ENCODE peak calls at places on chromosomes 5 and 9, in five cellular contexts. One of them, this sample, is unnamed.

GRCh38 chr5:139638090-139638735 is 9.9 kb upstream of the CXXC5 start:
- DNase-seq in GM12864: no peak
- DNase-seq in GM23338: peak
- DNase-seq in cardiac fibroblast: peak
- DNase-seq in neural progenitor cell: peak
- DNase-seq in this sample: peak

GRCh38 chr5:40171971-40172370 is 507.7 kb upstream of the PTGER4 start:
- DNase-seq in GM12864: no peak
- DNase-seq in GM23338: no peak
- DNase-seq in cardiac fibroblast: peak
- DNase-seq in neural progenitor cell: no peak
- DNase-seq in this sample: no peak

GRCh38 chr5:158695595-158696330 is 404.0 kb downstream of the EBF1 start:
- DNase-seq in GM12864: peak
- DNase-seq in GM23338: peak
- DNase-seq in cardiac fibroblast: peak
- DNase-seq in neural progenitor cell: peak
- DNase-seq in this sample: peak

GRCh38 chr5:154614595-154614994 is 136.6 kb upstream of the HAND1 start:
- DNase-seq in GM12864: no peak
- DNase-seq in GM23338: no peak
- DNase-seq in cardiac fibroblast: no peak
- DNase-seq in neural progenitor cell: no peak
- DNase-seq in this sample: no peak

GRCh38 chr9:136939996-136940525 is 4.5 kb downstream of the FBXW5 start:
- DNase-seq in GM12864: no peak
- DNase-seq in GM23338: no peak
- DNase-seq in cardiac fibroblast: no peak
- DNase-seq in neural progenitor cell: no peak
- DNase-seq in this sample: no peak

GRCh38 chr5:103522586-103522985 is 40.0 kb downstream of the NUDT12 start:
- DNase-seq in GM12864: no peak
- DNase-seq in GM23338: peak
- DNase-seq in cardiac fibroblast: peak
- DNase-seq in neural progenitor cell: peak
- DNase-seq in this sample: no peak

GRCh38 chr9:16726718-16727451 is 143.6 kb downstream of the BNC2 start:
- DNase-seq in GM12864: no peak
- DNase-seq in GM23338: peak
- DNase-seq in cardiac fibroblast: peak
- DNase-seq in neural progenitor cell: peak
- DNase-seq in this sample: no peak

GRCh38 chr5:61735999-61736398 is 403.9 kb downstream of the ZSWIM6 start:
- DNase-seq in GM12864: no peak
- DNase-seq in GM23338: no peak
- DNase-seq in cardiac fibroblast: no peak
- DNase-seq in neural progenitor cell: no peak
- DNase-seq in this sample: no peak

GRCh38 chr9:134053941-134054761 is 13.7 kb downstream of the BRD3 start:
- DNase-seq in GM12864: no peak
- DNase-seq in GM23338: no peak
- DNase-seq in cardiac fibroblast: no peak
- DNase-seq in neural progenitor cell: no peak
- DNase-seq in this sample: no peak

GRCh38 chr9:100714372-100715099 is 136.7 kb downstream of the CAVIN4 start:
- DNase-seq in GM12864: peak
- DNase-seq in GM23338: peak
- DNase-seq in cardiac fibroblast: peak
- DNase-seq in neural progenitor cell: peak
- DNase-seq in this sample: peak

GRCh38 chr5:132408965-132409364 is 39.5 kb downstream of the SLC22A5 start:
- DNase-seq in GM12864: no peak
- DNase-seq in GM23338: no peak
- DNase-seq in cardiac fibroblast: no peak
- DNase-seq in neural progenitor cell: no peak
- DNase-seq in this sample: no peak

GRCh38 chr9:132078369-132079356 is 1.0 kb downstream of the MED27 start:
- DNase-seq in GM12864: no peak
- DNase-seq in GM23338: no peak
- DNase-seq in cardiac fibroblast: peak
- DNase-seq in neural progenitor cell: no peak
- DNase-seq in this sample: peak

GRCh38 chr9:88988796-88989641 is 2.2 kb upstream of the S1PR3 start:
- DNase-seq in GM12864: no peak
- DNase-seq in GM23338: no peak
- DNase-seq in cardiac fibroblast: peak
- DNase-seq in neural progenitor cell: no peak
- DNase-seq in this sample: peak

GRCh38 chr5:134577022-134577795 is 51.7 kb downstream of the JADE2 start:
- DNase-seq in GM12864: no peak
- DNase-seq in GM23338: no peak
- DNase-seq in cardiac fibroblast: peak
- DNase-seq in neural progenitor cell: no peak
- DNase-seq in this sample: no peak

GRCh38 chr5:172905346-172905756 is 53.9 kb upstream of the RPL26L1 start:
- DNase-seq in GM12864: no peak
- DNase-seq in GM23338: no peak
- DNase-seq in cardiac fibroblast: no peak
- DNase-seq in neural progenitor cell: no peak
- DNase-seq in this sample: no peak

GRCh38 chr5:129593525-129593924 is 133.4 kb downstream of the ADAMTS19 start:
- DNase-seq in GM12864: no peak
- DNase-seq in GM23338: no peak
- DNase-seq in cardiac fibroblast: peak
- DNase-seq in neural progenitor cell: no peak
- DNase-seq in this sample: no peak

DNA sequence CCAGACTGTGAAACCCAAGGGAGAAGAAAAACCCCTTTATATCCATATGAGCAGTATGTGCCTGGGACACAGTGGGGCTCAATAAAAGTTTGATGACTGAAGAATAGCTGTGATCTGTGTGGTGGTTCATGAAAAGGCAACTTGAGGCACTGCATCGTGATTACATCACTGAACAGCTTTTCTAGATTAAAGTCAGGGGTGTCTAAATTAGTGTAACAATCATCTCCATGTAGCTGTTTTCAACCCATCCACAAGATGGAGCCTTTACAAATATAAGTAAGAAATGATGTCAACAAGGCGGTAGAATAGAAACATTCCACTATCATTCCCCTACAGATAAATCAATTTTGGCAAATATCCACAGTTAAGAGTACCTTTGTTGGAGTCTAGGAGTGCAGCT is 55.5 kb downstream of the PRRC1 start:
- DNase-seq in GM12864: no peak
- DNase-seq in GM23338: peak
- DNase-seq in cardiac fibroblast: peak
- DNase-seq in neural progenitor cell: no peak
- DNase-seq in this sample: peak
- TF ChIP-seq CTCF in GM12864: peak
- TF ChIP-seq CTCF in GM23338: peak
- TF ChIP-seq CTCF in cardiac fibroblast: peak
- TF ChIP-seq CTCF in neural progenitor cell: peak
- TF ChIP-seq CTCF in this sample: no peak

GRCh38 chr5:176646049-176646706 is 1.1 kb upstream of the TSPAN17 start:
- DNase-seq in GM12864: no peak
- DNase-seq in GM23338: no peak
- DNase-seq in cardiac fibroblast: no peak
- DNase-seq in neural progenitor cell: no peak
- DNase-seq in this sample: no peak
- H3K4me3 ChIP-seq in GM12864: peak
- H3K4me3 ChIP-seq in GM23338: peak
- H3K4me3 ChIP-seq in cardiac fibroblast: no peak
- H3K4me3 ChIP-seq in neural progenitor cell: no peak
- H3K4me3 ChIP-seq in this sample: no peak

DNA sequence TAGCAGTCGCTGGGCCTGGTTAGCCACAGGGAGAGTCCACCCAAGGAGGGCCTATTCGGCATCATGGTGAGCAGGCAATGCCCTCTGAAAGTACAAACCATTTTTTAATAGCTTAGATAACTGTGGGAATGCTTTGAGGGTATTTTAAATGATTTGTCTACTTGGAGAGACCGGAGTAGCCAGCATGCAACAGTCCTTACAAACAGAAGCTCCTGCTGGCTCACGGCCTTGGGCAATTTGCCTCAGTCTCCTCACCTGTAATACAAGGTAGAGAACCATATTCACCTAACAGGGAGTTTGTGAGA is 128.8 kb downstream of the COL23A1 start:
- DNase-seq in GM12864: no peak
- DNase-seq in GM23338: no peak
- DNase-seq in cardiac fibroblast: no peak
- DNase-seq in neural progenitor cell: no peak
- DNase-seq in this sample: no peak
- TF ChIP-seq CTCF in GM12864: no peak
- TF ChIP-seq CTCF in GM23338: no peak
- TF ChIP-seq CTCF in cardiac fibroblast: no peak
- TF ChIP-seq CTCF in neural progenitor cell: no peak
- TF ChIP-seq CTCF in this sample: no peak

GRCh38 chr9:110579763-110580255 is 268 bp upstream of the SVEP1 start:
- DNase-seq in GM12864: no peak
- DNase-seq in GM23338: peak
- DNase-seq in cardiac fibroblast: peak
- DNase-seq in neural progenitor cell: peak
- DNase-seq in this sample: no peak
- H3K4me3 ChIP-seq in GM12864: no peak
- H3K4me3 ChIP-seq in GM23338: peak
- H3K4me3 ChIP-seq in cardiac fibroblast: peak
- H3K4me3 ChIP-seq in neural progenitor cell: peak
- H3K4me3 ChIP-seq in this sample: no peak

DNA sequence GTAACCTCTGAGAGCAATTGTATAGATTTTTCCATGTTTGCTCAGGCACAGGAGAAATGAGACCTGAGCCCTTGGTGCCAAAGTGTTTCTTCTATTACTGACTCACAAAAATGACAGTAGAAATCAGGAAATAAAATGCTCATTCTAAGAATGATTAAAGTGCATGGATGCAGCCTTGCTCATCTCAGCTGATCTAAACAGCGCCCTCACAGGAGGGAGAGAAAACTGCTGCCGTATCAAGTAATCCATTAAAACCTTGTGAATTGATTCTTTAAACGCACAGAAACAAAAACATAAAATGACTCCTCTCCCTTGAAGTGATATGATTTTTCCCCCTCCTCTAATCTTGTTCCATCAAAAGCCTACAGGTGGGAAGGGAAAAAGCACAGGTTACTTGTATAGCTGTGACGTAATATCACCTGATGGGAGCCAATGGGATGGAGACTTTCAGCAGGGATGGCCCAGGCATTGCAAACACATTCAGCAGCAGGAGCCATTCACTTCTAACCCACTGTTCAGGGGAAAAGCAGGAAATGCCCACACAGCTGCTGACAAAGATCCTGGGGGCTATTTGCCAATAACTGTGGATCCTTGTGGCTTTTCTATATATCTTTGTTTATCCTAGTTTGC is 76.7 kb downstream of the PLCXD3 start:
- DNase-seq in GM12864: no peak
- DNase-seq in GM23338: peak
- DNase-seq in cardiac fibroblast: no peak
- DNase-seq in neural progenitor cell: peak
- DNase-seq in this sample: no peak
- TF ChIP-seq CTCF in GM12864: peak
- TF ChIP-seq CTCF in GM23338: peak
- TF ChIP-seq CTCF in cardiac fibroblast: peak
- TF ChIP-seq CTCF in neural progenitor cell: peak
- TF ChIP-seq CTCF in this sample: peak

DNA sequence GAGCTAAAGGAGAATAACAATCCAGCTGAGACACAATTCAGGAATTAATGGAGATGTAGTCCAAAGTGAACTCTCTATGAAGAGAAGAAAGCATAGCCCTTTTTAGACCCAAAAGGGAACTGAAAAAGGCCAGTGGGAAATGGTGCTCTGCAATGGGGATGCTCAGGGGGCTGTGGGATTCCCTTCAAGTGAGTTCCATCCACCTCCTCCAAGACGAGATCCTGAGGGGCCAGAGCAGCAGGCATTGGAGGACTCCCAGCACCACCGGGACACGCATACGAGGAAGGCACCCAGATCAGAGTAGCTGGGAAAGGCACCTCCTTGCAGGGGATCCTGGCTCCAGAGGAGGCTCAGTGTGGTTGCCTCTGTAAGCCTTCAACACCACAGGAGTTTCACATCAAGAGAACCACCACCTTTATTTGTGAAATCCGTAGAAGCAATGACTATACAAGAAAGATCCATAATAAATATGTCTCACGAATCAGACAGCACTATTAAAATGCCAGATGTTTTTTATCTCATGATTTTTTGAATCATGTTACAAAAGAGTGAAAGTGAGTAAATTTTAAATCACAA is 288.2 kb downstream of the MED10 start:
- DNase-seq in GM12864: no peak
- DNase-seq in GM23338: no peak
- DNase-seq in cardiac fibroblast: no peak
- DNase-seq in neural progenitor cell: no peak
- DNase-seq in this sample: no peak
- H3K4me3 ChIP-seq in GM12864: no peak
- H3K4me3 ChIP-seq in GM23338: no peak
- H3K4me3 ChIP-seq in cardiac fibroblast: no peak
- H3K4me3 ChIP-seq in neural progenitor cell: no peak
- H3K4me3 ChIP-seq in this sample: no peak

This sample was measured in GM12865.